ENCODE peak calls at places on chromosomes 13 and 19, in nine cellular contexts. H is MG63, K is HCT116, N is heart left ventricle, E is AG10803, C is testis, P is AG04450, A is thoracic aorta, U is GM12865. B is an unnamed sample.

GRCh38 chr19:4556574-4557185 is 2.8 kb downstream of the SEMA6B start:
- DNase-seq in H (peak), K (peak), N (no peak), E (no peak), C (peak), P (no peak), A (no peak), U (peak), B (no peak)

GRCh38 chr13:63864171-63864902 is 2448.7 kb upstream of the PCDH20 start:
- DNase-seq in H (no peak), K (no peak), N (no peak), E (no peak), C (no peak), P (no peak), A (no peak), U (no peak), B (no peak)

GRCh38 chr13:40786568-40786996 is 2.8 kb upstream of the SLC25A15 start:
- DNase-seq in H (peak), K (no peak), N (no peak), E (no peak), C (no peak), P (no peak), A (no peak), U (no peak), B (no peak)

GRCh38 chr13:98476538-98476966 is 100.4 kb downstream of the STK24 start:
- DNase-seq in H (peak), K (peak), N (no peak), E (peak), C (no peak), P (no peak), A (no peak), U (peak), B (peak)

GRCh38 chr19:54014920-54015560 is 23.6 kb downstream of the CACNG6 start:
- DNase-seq in H (no peak), K (no peak), N (no peak), E (no peak), C (no peak), P (no peak), A (no peak), U (no peak), B (no peak)

GRCh38 chr13:66915596-66916185 is 314.4 kb downstream of the PCDH9 start:
- DNase-seq in H (no peak), K (no peak), N (no peak), E (no peak), C (no peak), P (no peak), A (no peak), U (no peak), B (no peak)

GRCh38 chr19:3533020-3533408 is 6.0 kb upstream of the TEKTIP1 start:
- DNase-seq in H (no peak), K (no peak), N (no peak), E (no peak), C (no peak), P (no peak), A (no peak), U (no peak), B (no peak)

GRCh38 chr13:86051134-86052103 is 252.2 kb upstream of the SLITRK6 start:
- DNase-seq in H (peak), K (no peak), N (no peak), E (no peak), C (no peak), P (no peak), A (no peak), U (no peak), B (no peak)

GRCh38 chr19:12205296-12205695 is 42.4 kb downstream of the ZNF136 start:
- DNase-seq in H (no peak), K (no peak), N (no peak), E (no peak), C (no peak), P (no peak), A (no peak), U (no peak), B (no peak)

GRCh38 chr13:81017525-81018152 is 676.7 kb upstream of the SPRY2 start:
- DNase-seq in H (no peak), K (peak), N (no peak), E (peak), C (no peak), P (no peak), A (no peak), U (peak), B (peak)

GRCh38 chr19:2457394-2458037 is 757 bp upstream of the LMNB2 start:
- DNase-seq in H (no peak), K (no peak), N (no peak), E (no peak), C (no peak), P (no peak), A (no peak), U (no peak), B (no peak)

GRCh38 chr13:99339736-99340392 is 32.7 kb upstream of the GPR183 start:
- DNase-seq in H (no peak), K (no peak), N (no peak), E (peak), C (no peak), P (no peak), A (no peak), U (no peak), B (no peak)

GRCh38 chr19:19384486-19384885 is 21.0 kb upstream of the GATAD2A start:
- DNase-seq in H (no peak), K (no peak), N (no peak), E (no peak), C (no peak), P (no peak), A (no peak), U (no peak), B (no peak)

GRCh38 chr13:30431269-30431950 is 9.1 kb downstream of the UBE2L5 start:
- DNase-seq in H (no peak), K (peak), N (no peak), E (no peak), C (no peak), P (no peak), A (no peak), U (peak), B (no peak)

DNA sequence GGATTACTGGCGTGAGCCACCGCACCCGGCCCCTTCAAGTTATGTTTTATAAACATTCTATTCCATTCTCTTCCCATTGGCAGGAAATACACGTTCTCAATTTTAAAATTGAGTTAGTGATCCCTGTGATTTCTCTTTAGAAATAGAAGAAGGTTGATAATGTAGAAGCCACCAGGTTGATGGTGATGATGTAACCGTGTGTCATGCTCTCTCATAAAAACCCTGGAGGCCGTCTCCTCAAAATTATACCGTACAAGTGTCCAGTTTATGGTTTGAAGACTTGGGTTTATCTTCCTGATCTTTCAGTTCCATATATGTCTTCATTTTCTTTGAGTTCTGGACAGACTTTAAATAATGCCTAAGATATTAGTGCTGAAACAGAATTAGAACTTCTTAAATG is 32.2 kb downstream of the COG3 start:
- DNase-seq in H (no peak), K (no peak), N (no peak), E (no peak), C (no peak), P (no peak), A (no peak), U (no peak), B (no peak)
- H3K4me3 ChIP-seq in H (no peak), K (no peak), N (no peak), E (no peak), C (no peak), P (no peak), A (no peak), U (no peak), B (no peak)

DNA sequence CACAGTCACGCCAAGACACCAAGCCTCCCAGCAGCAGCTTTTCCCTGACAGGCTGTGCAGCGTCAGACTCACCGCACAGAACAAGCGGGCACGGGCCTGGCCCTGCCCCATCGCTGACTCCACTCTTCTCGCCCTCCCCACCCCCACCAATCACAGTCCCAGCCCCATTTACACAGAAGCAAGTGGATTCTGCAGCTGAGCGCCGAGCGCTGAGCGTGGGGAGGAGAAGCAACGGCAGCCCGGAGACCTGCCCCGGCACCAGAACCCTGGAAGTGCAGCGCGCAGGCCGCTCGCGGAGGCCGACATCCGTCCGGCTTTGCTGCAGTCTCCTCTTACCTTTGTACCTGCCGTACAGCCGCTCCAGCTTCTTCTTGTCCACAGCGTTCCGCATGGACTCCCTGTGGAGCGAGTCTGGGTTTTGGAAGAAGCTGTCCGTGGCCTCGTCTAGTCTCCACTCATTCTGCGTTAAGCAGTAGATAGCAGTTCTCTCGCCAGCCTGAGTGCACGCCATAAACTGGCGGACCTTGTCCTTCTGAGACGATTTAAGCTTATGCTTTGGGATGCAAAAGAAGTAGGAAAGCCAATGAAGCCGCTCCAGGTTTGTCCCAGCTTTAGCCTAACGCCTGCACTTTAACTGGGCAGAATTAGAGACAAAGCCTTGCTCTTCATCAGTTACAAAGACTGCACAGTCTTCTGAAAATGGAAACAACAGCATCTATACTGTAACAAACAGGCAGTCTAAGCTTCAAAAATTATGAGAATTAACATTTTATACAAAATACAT is 6.8 kb downstream of the DCUN1D2 start:
- DNase-seq in H (no peak), K (no peak), N (peak), E (no peak), C (peak), P (no peak), A (no peak), U (no peak), B (no peak)
- H3K4me3 ChIP-seq in H (no peak), K (no peak), N (peak), E (no peak), C (peak), P (no peak), A (no peak), U (no peak), B (no peak)

GRCh38 chr19:48393559-48394330 is at the start of gene GRIN2D:
- DNase-seq in H (no peak), K (no peak), N (no peak), E (peak), C (peak), P (no peak), A (no peak), U (no peak), B (no peak)
- H3K4me3 ChIP-seq in H (no peak), K (peak), N (peak), E (peak), C (peak), P (peak), A (peak), U (no peak), B (peak)

GRCh38 chr13:110400786-110401533 is 93.9 kb downstream of the COL4A2 start:
- DNase-seq in H (no peak), K (no peak), N (no peak), E (peak), C (no peak), P (no peak), A (no peak), U (no peak), B (peak)
- H3K4me3 ChIP-seq in H (no peak), K (no peak), N (no peak), E (no peak), C (no peak), P (no peak), A (no peak), U (no peak), B (no peak)

DNA sequence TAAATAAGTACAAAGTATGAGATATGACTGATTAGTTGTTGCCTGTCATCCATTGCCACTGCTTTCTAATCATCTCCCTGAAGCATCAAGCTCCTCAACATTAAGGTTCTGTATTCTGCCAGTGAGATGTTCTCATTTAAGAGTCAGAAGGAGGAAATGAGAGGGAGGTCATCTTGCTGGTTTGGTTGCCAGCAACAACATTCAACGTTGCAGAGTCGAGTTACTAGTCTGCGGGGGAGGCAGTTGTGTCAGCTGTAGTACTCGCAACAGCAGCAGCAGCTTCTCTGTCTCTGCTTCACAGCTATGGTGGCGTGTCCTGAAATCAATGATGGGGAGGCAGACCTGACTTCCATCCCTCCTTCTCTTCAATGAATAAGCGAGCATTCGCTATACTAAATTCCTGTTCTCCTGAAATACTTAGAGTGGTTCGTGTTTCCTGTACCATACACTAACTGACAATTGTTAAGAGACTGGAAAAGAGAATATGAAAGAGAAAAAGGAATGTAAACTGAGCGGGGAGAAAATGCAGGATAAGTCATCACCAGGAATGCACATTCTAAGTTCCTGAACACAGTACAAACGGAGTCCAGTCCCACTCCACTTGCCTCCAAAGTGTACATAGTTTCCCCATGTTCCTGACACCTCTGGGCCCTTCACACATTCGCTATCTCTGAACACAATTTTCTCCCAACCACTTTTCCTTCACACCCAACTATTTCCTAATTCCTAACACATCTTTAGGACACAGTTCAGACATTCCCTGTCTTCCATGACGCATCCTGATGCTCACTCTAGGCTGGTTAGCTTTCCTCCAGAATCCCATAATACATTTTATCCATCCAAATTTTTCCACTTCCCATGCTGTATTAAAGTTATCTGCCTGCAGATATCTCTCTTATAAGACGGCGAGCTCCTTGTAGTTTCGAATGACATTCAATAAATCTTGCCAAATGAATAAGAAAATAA is 263.0 kb downstream of the KLF12 start:
- DNase-seq in H (peak), K (no peak), N (peak), E (peak), C (peak), P (peak), A (no peak), U (peak), B (peak)
- H3K4me3 ChIP-seq in H (no peak), K (no peak), N (no peak), E (no peak), C (no peak), P (peak), A (no peak), U (no peak), B (peak)

GRCh38 chr13:36531746-36532486 is 99.6 kb downstream of the CCNA1 start:
- DNase-seq in H (peak), K (no peak), N (no peak), E (peak), C (no peak), P (no peak), A (no peak), U (no peak), B (peak)

GRCh38 chr13:36530050-36530789 is 97.9 kb downstream of the CCNA1 start:
- DNase-seq in H (peak), K (no peak), N (no peak), E (peak), C (peak), P (no peak), A (no peak), U (no peak), B (peak)

GRCh38 chr13:36536546-36536945 is 104.3 kb downstream of the CCNA1 start:
- DNase-seq in H (no peak), K (no peak), N (no peak), E (no peak), C (no peak), P (no peak), A (no peak), U (no peak), B (no peak)

GRCh38 chr13:36530861-36531590 is 98.7 kb downstream of the CCNA1 start:
- DNase-seq in H (no peak), K (no peak), N (no peak), E (no peak), C (no peak), P (no peak), A (no peak), U (no peak), B (no peak)

GRCh38 chr13:36533806-36534205 is 101.5 kb downstream of the CCNA1 start:
- DNase-seq in H (no peak), K (no peak), N (no peak), E (no peak), C (no peak), P (no peak), A (no peak), U (no peak), B (no peak)
- H3K4me3 ChIP-seq in H (no peak), K (no peak), N (no peak), E (no peak), C (no peak), P (no peak), A (no peak), U (no peak), B (no peak)

DNA sequence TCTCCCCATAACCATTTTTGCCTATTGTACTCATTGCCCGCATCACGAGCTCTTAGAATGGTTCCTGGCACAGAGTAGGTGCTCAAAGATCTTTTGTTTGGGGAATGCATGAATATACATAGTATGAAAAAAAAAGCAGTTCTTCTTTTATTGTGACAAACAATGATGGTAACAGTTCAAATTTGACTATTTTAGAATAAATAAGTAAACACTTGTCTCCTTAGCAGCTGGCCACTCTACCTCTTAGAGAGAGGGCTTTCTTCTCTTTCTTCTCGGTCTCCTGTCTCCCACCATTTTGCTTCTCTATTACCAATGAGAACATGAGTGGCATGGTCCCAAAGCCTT is 652 bp upstream of the SLAIN1 start:
- DNase-seq in H (no peak), K (no peak), N (no peak), E (no peak), C (no peak), P (no peak), A (no peak), U (no peak), B (no peak)
- H3K4me3 ChIP-seq in H (no peak), K (no peak), N (peak), E (no peak), C (peak), P (no peak), A (peak), U (peak), B (no peak)

GRCh38 chr19:45528149-45528743 is 21.0 kb downstream of the VASP start:
- DNase-seq in H (no peak), K (no peak), N (no peak), E (peak), C (no peak), P (no peak), A (no peak), U (no peak), B (no peak)

GRCh38 chr19:45527731-45528130 is 20.5 kb downstream of the VASP start:
- DNase-seq in H (no peak), K (no peak), N (no peak), E (no peak), C (no peak), P (no peak), A (no peak), U (no peak), B (no peak)

GRCh38 chr19:45526971-45527370 is 19.7 kb downstream of the VASP start:
- DNase-seq in H (no peak), K (no peak), N (no peak), E (no peak), C (no peak), P (no peak), A (no peak), U (no peak), B (no peak)

GRCh38 chr19:45531349-45531748 is 24.1 kb downstream of the VASP start:
- DNase-seq in H (no peak), K (no peak), N (no peak), E (no peak), C (no peak), P (no peak), A (no peak), U (no peak), B (no peak)

GRCh38 chr19:45528744-45529453 is 21.6 kb downstream of the VASP start:
- DNase-seq in H (peak), K (no peak), N (peak), E (no peak), C (peak), P (no peak), A (no peak), U (no peak), B (no peak)
- H3K4me3 ChIP-seq in H (no peak), K (no peak), N (peak), E (no peak), C (peak), P (no peak), A (peak), U (no peak), B (no peak)

DNA sequence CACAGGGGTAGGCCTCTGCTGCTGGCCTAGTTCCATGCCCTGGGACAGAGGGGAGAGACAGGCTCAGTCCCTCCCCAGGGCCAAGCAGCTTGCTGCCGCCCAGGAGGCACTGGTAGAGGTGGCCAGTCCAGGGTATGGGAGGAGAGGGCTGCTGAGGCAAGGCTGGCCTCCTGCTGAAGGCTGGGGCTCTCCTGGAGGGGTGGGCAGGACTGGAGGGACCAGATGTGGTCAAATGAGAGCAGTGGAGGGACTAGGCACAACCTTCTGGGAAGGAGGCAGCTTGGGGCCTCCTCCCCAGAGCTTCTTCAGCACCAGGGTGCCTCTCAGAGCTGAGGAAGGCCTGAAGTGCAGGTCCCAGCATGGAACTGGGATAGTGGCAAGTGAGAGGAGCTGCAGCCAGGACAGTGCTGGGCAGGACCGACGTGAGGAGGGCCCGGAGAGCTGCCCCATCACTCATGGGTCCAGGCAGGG is 29.8 kb upstream of the VSTM2B start:
- DNase-seq in H (no peak), K (no peak), N (no peak), E (no peak), C (no peak), P (no peak), A (no peak), U (no peak), B (no peak)
- H3K4me3 ChIP-seq in H (no peak), K (no peak), N (no peak), E (no peak), C (no peak), P (no peak), A (no peak), U (no peak), B (no peak)

GRCh38 chr13:106472621-106473020 is 62.8 kb downstream of the EFNB2 start:
- DNase-seq in H (no peak), K (no peak), N (no peak), E (no peak), C (no peak), P (no peak), A (no peak), U (no peak), B (no peak)
- H3K4me3 ChIP-seq in H (no peak), K (peak), N (peak), E (peak), C (no peak), P (no peak), A (peak), U (no peak), B (no peak)

B was measured in AG09309.